ENCODE peak calls at places on chromosomes 12 and 14, in six cellular contexts. T, E, H, U, V and Q are unnamed samples.

GRCh38 chr14:31229638-31230229 is 22.1 kb upstream of the HECTD1 start:
- DNase-seq in T (no peak), E (peak), H (no peak), U (peak), V (peak), Q (no peak)

GRCh38 chr12:107992870-107993451 is 136.1 kb upstream of the WSCD2 start:
- DNase-seq in T (no peak), E (peak), H (no peak), U (peak), V (no peak), Q (peak)

GRCh38 chr14:95291859-95292542 is 27.7 kb downstream of the CLMN start:
- DNase-seq in T (no peak), E (no peak), H (peak), U (peak), V (no peak), Q (no peak)

GRCh38 chr12:34388636-34389377 is 366.5 kb downstream of the ALG10 start:
- DNase-seq in T (no peak), E (no peak), H (peak), U (no peak), V (no peak), Q (no peak)

GRCh38 chr14:67559639-67560038 is 26.5 kb downstream of the PLEKHH1 start:
- DNase-seq in T (no peak), E (no peak), H (peak), U (no peak), V (no peak), Q (no peak)

GRCh38 chr14:35332517-35333346 is 40.5 kb downstream of the PSMA6 start:
- DNase-seq in T (peak), E (no peak), H (no peak), U (peak), V (no peak), Q (peak)

GRCh38 chr12:62618948-62619347 is 152.3 kb downstream of the MON2 start:
- DNase-seq in T (no peak), E (no peak), H (no peak), U (no peak), V (no peak), Q (no peak)

GRCh38 chr12:31506907-31507306 is 84.0 kb downstream of the DENND5B start:
- DNase-seq in T (no peak), E (peak), H (no peak), U (peak), V (no peak), Q (no peak)

GRCh38 chr12:25982416-25982815 is 23.9 kb downstream of the RASSF8 start:
- DNase-seq in T (no peak), E (no peak), H (no peak), U (no peak), V (no peak), Q (no peak)

GRCh38 chr12:105640780-105641179 is 310.3 kb downstream of the C12orf75 start:
- DNase-seq in T (no peak), E (peak), H (no peak), U (no peak), V (no peak), Q (no peak)

GRCh38 chr14:77830692-77831091 is 30.8 kb downstream of the ADCK1 start:
- DNase-seq in T (no peak), E (no peak), H (no peak), U (no peak), V (no peak), Q (no peak)

GRCh38 chr12:102879144-102879763 is 37.8 kb downstream of the PAH start:
- DNase-seq in T (no peak), E (peak), H (no peak), U (peak), V (peak), Q (peak)

GRCh38 chr12:130110910-130111309 is 51.4 kb upstream of the FZD10 start:
- DNase-seq in T (no peak), E (no peak), H (no peak), U (no peak), V (no peak), Q (no peak)

GRCh38 chr14:20604291-20604690 is 13.1 kb upstream of the RNASE12 start:
- DNase-seq in T (no peak), E (no peak), H (no peak), U (no peak), V (no peak), Q (no peak)

GRCh38 chr12:40263616-40264409 is 39.0 kb downstream of the LRRK2 start:
- DNase-seq in T (no peak), E (no peak), H (no peak), U (no peak), V (peak), Q (no peak)

GRCh38 chr12:94023879-94024278 is 124.5 kb upstream of the PLXNC1 start:
- DNase-seq in T (no peak), E (no peak), H (no peak), U (no peak), V (no peak), Q (no peak)

GRCh38 chr12:66453111-66453510 is 150.8 kb downstream of the HELB start:
- DNase-seq in T (no peak), E (no peak), H (no peak), U (no peak), V (no peak), Q (no peak)

GRCh38 chr14:105087308-105087962 is 22.2 kb upstream of the GPR132 start:
- DNase-seq in T (no peak), E (peak), H (peak), U (peak), V (no peak), Q (no peak)

GRCh38 chr12:116727261-116727660 is 10.6 kb downstream of the SPRING1 start:
- DNase-seq in T (no peak), E (no peak), H (no peak), U (no peak), V (no peak), Q (no peak)

GRCh38 chr14:58787601-58788000 is 149.8 kb downstream of the DACT1 start:
- DNase-seq in T (no peak), E (no peak), H (no peak), U (peak), V (no peak), Q (no peak)

GRCh38 chr12:115010324-115010995 is 326.5 kb upstream of the TBX3 start:
- DNase-seq in T (no peak), E (no peak), H (no peak), U (peak), V (no peak), Q (no peak)

GRCh38 chr14:33765251-33765650 is 185.6 kb downstream of the EGLN3 start:
- DNase-seq in T (no peak), E (peak), H (no peak), U (no peak), V (no peak), Q (peak)

GRCh38 chr14:78593949-78594348 is 423.8 kb downstream of the NRXN3 start:
- DNase-seq in T (no peak), E (no peak), H (no peak), U (peak), V (no peak), Q (no peak)

GRCh38 chr14:104425171-104425681 is 154.3 kb upstream of the C14orf180 start:
- DNase-seq in T (no peak), E (no peak), H (no peak), U (no peak), V (no peak), Q (no peak)

GRCh38 chr12:92784795-92785562 is 82.2 kb downstream of the PLEKHG7 start:
- DNase-seq in T (peak), E (peak), H (no peak), U (peak), V (no peak), Q (peak)

GRCh38 chr12:9651265-9651729 is 18.2 kb upstream of the CLEC2D start:
- DNase-seq in T (peak), E (no peak), H (no peak), U (peak), V (peak), Q (peak)

GRCh38 chr14:63308723-63309317 is 9.9 kb downstream of the GPHB5 start:
- DNase-seq in T (no peak), E (peak), H (no peak), U (peak), V (no peak), Q (peak)

GRCh38 chr12:91935299-91935698 is 210.3 kb downstream of the BTG1 start:
- DNase-seq in T (no peak), E (no peak), H (no peak), U (no peak), V (no peak), Q (no peak)

GRCh38 chr12:117034249-117034648 is 65.0 kb downstream of the TESC start:
- DNase-seq in T (no peak), E (no peak), H (peak), U (no peak), V (no peak), Q (no peak)

GRCh38 chr14:104143071-104143470 is 4.7 kb downstream of the KIF26A start:
- DNase-seq in T (no peak), E (no peak), H (peak), U (no peak), V (no peak), Q (no peak)

GRCh38 chr12:45703942-45704341 is 25.6 kb upstream of the ARID2 start:
- DNase-seq in T (no peak), E (no peak), H (no peak), U (peak), V (no peak), Q (no peak)

GRCh38 chr12:78146365-78146772 is 315.7 kb downstream of the NAV3 start:
- DNase-seq in T (no peak), E (peak), H (no peak), U (peak), V (no peak), Q (peak)

GRCh38 chr14:101716956-101717662 is 44.4 kb upstream of the PPP2R5C start:
- DNase-seq in T (no peak), E (no peak), H (no peak), U (peak), V (no peak), Q (no peak)

GRCh38 chr14:38261620-38262019 is 5.7 kb upstream of the CLEC14A start:
- DNase-seq in T (no peak), E (no peak), H (no peak), U (no peak), V (no peak), Q (no peak)

GRCh38 chr12:110639336-110640178 is 25.6 kb downstream of the TCTN1 start:
- DNase-seq in T (no peak), E (no peak), H (no peak), U (peak), V (peak), Q (no peak)

GRCh38 chr12:50913224-50913623 is 39.1 kb upstream of the HIGD1C start:
- DNase-seq in T (no peak), E (no peak), H (no peak), U (no peak), V (no peak), Q (no peak)

GRCh38 chr12:788288-788687 is 35.9 kb downstream of the WNK1 start:
- DNase-seq in T (no peak), E (no peak), H (no peak), U (no peak), V (no peak), Q (no peak)

GRCh38 chr12:32134144-32134888 is 27.7 kb downstream of the BICD1 start:
- DNase-seq in T (no peak), E (no peak), H (no peak), U (peak), V (no peak), Q (peak)

GRCh38 chr12:19779393-19780056 is 340.2 kb downstream of the AEBP2 start:
- DNase-seq in T (no peak), E (peak), H (peak), U (no peak), V (no peak), Q (no peak)

GRCh38 chr12:123433615-123434014 is 2.9 kb downstream of the RILPL2 start:
- DNase-seq in T (no peak), E (no peak), H (no peak), U (no peak), V (no peak), Q (no peak)
- H3K4me3 ChIP-seq in T (peak), E (no peak), H (no peak), U (no peak), V (no peak), Q (no peak)

DNA sequence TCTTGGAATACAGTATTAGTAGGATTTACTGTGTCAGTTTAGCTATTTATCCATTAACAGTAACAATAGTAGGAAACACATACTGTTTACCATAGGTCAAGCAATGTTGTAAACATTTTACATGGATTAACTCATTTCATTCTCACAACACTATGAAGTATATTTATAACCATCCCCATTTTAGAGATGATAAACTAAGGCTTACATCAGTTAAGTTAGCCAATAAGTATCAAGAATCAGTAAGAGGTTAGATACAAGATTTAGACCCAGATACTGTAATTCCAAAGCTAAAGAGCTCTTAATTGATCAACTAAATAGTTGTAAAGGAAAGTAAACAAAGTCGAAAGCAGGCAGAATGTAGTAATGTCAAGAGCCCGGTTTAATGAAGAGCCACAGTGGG is 1.1 kb downstream of the SYNJ2BP start:
- DNase-seq in T (no peak), E (no peak), H (no peak), U (no peak), V (no peak), Q (no peak)
- H3K4me3 ChIP-seq in T (no peak), E (peak), H (peak), U (peak), V (peak), Q (no peak)

GRCh38 chr12:75511116-75512048 is at the start of gene KRR1:
- DNase-seq in T (peak), E (peak), H (peak), U (peak), V (peak), Q (peak)

GRCh38 chr12:75508159-75508558 is 3.2 kb downstream of the KRR1 start:
- DNase-seq in T (no peak), E (no peak), H (no peak), U (no peak), V (no peak), Q (no peak)

GRCh38 chr12:75503866-75504265 is 7.5 kb downstream of the KRR1 start:
- DNase-seq in T (no peak), E (no peak), H (no peak), U (no peak), V (no peak), Q (no peak)

GRCh38 chr12:75505706-75506312 is 5.6 kb downstream of the KRR1 start:
- DNase-seq in T (no peak), E (no peak), H (no peak), U (peak), V (no peak), Q (peak)

DNA sequence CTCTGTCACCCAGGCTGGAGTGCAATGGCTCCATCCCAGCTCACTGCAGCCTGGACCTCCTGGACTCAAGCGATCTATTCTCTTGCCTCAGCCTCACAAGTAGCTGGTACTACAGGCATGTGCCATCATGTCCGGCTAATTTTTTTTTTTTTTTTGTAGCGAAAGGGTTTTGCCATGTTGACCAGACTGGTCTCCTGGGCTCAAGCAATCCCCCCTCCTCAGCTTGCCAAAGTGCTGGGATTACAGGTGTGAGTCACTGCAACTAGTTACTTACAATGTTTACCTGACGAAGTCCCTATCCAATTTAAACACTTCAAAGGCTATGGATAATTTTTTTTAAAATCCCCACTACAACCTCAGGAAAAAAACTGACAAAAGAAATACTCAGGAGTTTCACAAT is 1.8 kb downstream of the KRR1 start:
- DNase-seq in T (no peak), E (no peak), H (no peak), U (no peak), V (no peak), Q (no peak)
- H3K4me3 ChIP-seq in T (peak), E (peak), H (no peak), U (peak), V (no peak), Q (peak)

DNA sequence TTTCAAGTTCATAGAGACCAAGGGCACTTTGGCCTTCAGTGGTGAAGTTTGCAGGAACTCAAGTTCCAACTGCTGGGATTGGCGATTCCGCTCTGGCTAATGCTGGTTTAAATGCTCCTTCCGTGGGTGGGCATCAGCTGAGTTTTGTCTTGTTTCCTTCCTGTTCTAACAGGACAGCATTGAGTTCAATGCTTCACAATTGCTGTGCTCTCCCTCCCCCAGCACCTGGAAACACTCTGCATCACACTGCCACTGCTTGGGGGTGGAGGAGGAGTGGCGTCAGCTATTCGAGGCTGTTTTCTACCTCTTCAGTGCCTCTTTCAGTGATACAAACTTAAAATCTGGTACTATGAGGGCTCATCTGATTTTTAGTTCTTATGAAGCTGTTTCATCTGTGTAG is 634.9 kb downstream of the FSCB start:
- DNase-seq in T (no peak), E (no peak), H (no peak), U (no peak), V (no peak), Q (no peak)
- H3K4me3 ChIP-seq in T (no peak), E (no peak), H (no peak), U (no peak), V (no peak), Q (no peak)

DNA sequence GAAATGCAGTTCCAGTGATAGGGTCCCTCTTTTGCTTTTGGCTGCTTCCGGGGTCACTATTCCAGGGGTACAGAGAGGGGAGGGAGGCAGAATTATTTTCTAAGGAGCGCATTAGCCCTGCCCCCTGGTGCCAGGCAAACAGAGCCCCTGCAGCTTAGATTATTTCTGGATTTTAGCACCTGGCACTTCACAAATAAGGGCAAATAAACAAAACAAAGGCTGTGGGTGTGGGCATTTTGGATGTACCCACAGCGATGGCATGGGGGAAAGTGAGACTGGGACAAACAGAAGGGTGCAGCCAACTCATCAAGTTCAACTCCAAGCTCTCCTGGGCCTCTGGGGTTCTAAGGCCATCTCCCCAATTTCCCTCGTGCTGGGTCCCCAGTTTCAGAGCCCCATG is 20.3 kb downstream of the ASB2 start:
- DNase-seq in T (no peak), E (no peak), H (no peak), U (no peak), V (no peak), Q (no peak)
- H3K4me3 ChIP-seq in T (peak), E (no peak), H (no peak), U (no peak), V (no peak), Q (no peak)

GRCh38 chr14:61188936-61189808 is 92.0 kb downstream of the TMEM30B start:
- DNase-seq in T (no peak), E (peak), H (peak), U (peak), V (no peak), Q (no peak)
- H3K4me3 ChIP-seq in T (no peak), E (no peak), H (peak), U (peak), V (no peak), Q (no peak)

GRCh38 chr12:132154341-132154761 is 10.1 kb downstream of the NOC4L start:
- DNase-seq in T (no peak), E (peak), H (no peak), U (no peak), V (no peak), Q (no peak)
- H3K4me3 ChIP-seq in T (peak), E (no peak), H (no peak), U (no peak), V (no peak), Q (no peak)

DNA sequence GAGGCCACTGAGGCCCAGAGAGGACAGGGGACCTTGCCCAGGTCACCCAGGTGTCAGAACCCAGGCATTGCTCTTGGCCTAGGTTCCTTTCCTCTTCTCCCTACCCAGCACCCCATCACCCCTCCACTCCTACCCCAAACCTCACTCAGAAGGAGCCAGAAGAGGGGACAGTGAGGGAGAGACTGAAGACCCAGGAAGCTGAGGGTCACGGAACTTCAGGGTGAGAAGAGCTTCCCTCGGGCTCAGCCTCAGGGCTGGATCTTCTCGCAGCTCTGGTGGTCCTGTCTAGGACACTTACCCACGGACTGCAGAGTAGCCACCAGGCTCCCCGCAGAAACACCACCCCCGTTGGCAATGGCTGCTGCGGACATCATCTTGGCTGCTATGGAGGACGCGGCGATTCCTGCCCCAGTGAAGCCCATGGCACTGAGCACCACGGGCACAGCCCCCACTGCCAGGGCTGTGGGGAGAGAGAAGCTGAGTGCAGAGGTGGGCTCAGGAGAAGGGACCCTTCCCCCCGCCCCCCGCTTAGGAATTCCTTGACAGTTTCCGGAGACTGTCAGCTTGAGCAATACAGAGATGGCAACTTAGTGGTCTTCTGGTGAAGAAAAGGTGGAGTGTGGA is 1.1 kb downstream of the IFI27L2 start:
- DNase-seq in T (no peak), E (no peak), H (no peak), U (no peak), V (no peak), Q (no peak)
- H3K4me3 ChIP-seq in T (no peak), E (peak), H (no peak), U (peak), V (peak), Q (peak)

GRCh38 chr12:104276192-104277131 is 27.1 kb upstream of the EID3 start:
- DNase-seq in T (no peak), E (no peak), H (no peak), U (no peak), V (no peak), Q (no peak)
- H3K4me3 ChIP-seq in T (no peak), E (no peak), H (no peak), U (no peak), V (no peak), Q (peak)

DNA sequence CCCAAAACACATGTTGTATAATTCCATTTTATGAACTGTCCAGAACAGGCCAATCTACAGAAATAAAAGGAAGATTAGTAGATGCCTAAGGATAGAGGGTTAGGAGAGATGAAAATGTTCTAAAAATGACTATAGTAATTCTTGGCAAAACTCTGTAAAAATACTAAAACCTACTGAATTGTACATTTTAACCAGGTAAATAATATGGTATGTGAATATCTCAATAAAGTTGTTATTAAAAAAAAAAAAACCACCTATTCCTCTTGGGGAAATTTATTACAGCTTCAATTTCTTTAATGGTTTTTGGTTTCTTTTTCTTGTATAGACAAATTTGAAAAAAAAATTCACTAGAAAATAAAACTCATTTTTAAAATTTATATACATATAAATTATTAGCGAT is 33.2 kb downstream of the YAF2 start:
- DNase-seq in T (no peak), E (no peak), H (no peak), U (no peak), V (no peak), Q (no peak)
- H3K4me3 ChIP-seq in T (no peak), E (no peak), H (no peak), U (no peak), V (no peak), Q (no peak)